ENCODE peak calls at places on chromosome 15, in five cellular contexts. I is NCI-H82, E is frontal cortex, A is right atrium auricular region, F is activated gamma-delta T cell. M is an unnamed sample.

GRCh38 chr15:96058103-96058851 is 272.2 kb upstream of the NR2F2 start:
- DNase-seq in I (no peak), E (no peak), A (no peak), F (no peak), M (no peak)

GRCh38 chr15:85545185-85545584 is 164.8 kb downstream of the AKAP13 start:
- DNase-seq in I (no peak), E (no peak), A (no peak), F (no peak), M (no peak)

GRCh38 chr15:36136054-36136453 is 443.4 kb upstream of the CDIN1 start:
- DNase-seq in I (peak; percentile 23), E (no peak), A (no peak), F (no peak), M (no peak)

GRCh38 chr15:77525411-77525811 is 104.7 kb downstream of the HMG20A start:
- DNase-seq in I (peak; percentile 99), E (no peak), A (no peak), F (no peak), M (no peak)

GRCh38 chr15:28933710-28934445 is 48.1 kb downstream of the APBA2 start:
- DNase-seq in I (no peak), E (no peak), A (no peak), F (no peak), M (no peak)

GRCh38 chr15:56471440-56472069 is 6.6 kb upstream of the MNS1 start:
- DNase-seq in I (no peak), E (no peak), A (no peak), F (no peak), M (no peak)

GRCh38 chr15:65914981-65915925 is 46.0 kb downstream of the RAB11A start:
- DNase-seq in I (no peak), E (no peak), A (no peak), F (no peak), M (no peak)

GRCh38 chr15:32096211-32096610 is 65.9 kb downstream of the CHRNA7 start:
- DNase-seq in I (no peak), E (no peak), A (no peak), F (no peak), M (no peak)

GRCh38 chr15:38325290-38325990 is 72.8 kb downstream of the SPRED1 start:
- DNase-seq in I (no peak), E (no peak), A (no peak), F (no peak), M (no peak)

GRCh38 chr15:81531971-81532370 is 158.0 kb upstream of the TMC3 start:
- DNase-seq in I (no peak), E (no peak), A (no peak), F (no peak), M (no peak)

GRCh38 chr15:42605281-42605744 is 29.9 kb downstream of the STARD9 start:
- DNase-seq in I (peak; percentile 92), E (no peak), A (no peak), F (no peak), M (no peak)

GRCh38 chr15:63915888-63916731 is 82.4 kb upstream of the HERC1 start:
- DNase-seq in I (peak; percentile 61), E (no peak), A (no peak), F (no peak), M (no peak)

GRCh38 chr15:48381861-48382260 is 50.6 kb downstream of the DUT start:
- DNase-seq in I (no peak), E (no peak), A (no peak), F (no peak), M (no peak)

GRCh38 chr15:24068102-24068501 is 381.0 kb upstream of the NDN start:
- DNase-seq in I (no peak), E (no peak), A (no peak), F (no peak), M (no peak)

GRCh38 chr15:85754993-85755392 is 39.7 kb downstream of the KLHL25 start:
- DNase-seq in I (no peak), E (no peak), A (no peak), F (no peak), M (no peak)

GRCh38 chr15:89825264-89825940 is 10.8 kb upstream of the ANPEP start:
- DNase-seq in I (no peak), E (no peak), A (no peak), F (no peak), M (no peak)

GRCh38 chr15:47294765-47295259 is 422.5 kb upstream of the SEMA6D start:
- DNase-seq in I (peak; percentile 53), E (no peak), A (no peak), F (no peak), M (no peak)

GRCh38 chr15:68823561-68823960 is 2.9 kb upstream of the ANP32A start:
- DNase-seq in I (no peak), E (no peak), A (no peak), F (no peak), M (no peak)

GRCh38 chr15:63832620-63833245 is 1.0 kb downstream of the HERC1 start:
- DNase-seq in I (peak; percentile 57), E (no peak), A (no peak), F (no peak), M (no peak)

GRCh38 chr15:95760508-95760907 is 570.0 kb upstream of the NR2F2 start:
- DNase-seq in I (peak; percentile 16), E (no peak), A (no peak), F (no peak), M (no peak)

GRCh38 chr15:62559049-62559733 is 394.1 kb upstream of the C2CD4B start:
- DNase-seq in I (no peak), E (no peak), A (peak; percentile 65), F (no peak), M (no peak)

GRCh38 chr15:74369084-74369745 is 1.8 kb upstream of the CYP11A1 start:
- DNase-seq in I (no peak), E (no peak), A (no peak), F (no peak), M (no peak)

GRCh38 chr15:43509002-43509922 is 8.1 kb upstream of the MAP1A start:
- DNase-seq in I (peak; percentile 35), E (no peak), A (peak; percentile 59), F (no peak), M (no peak)

GRCh38 chr15:90020041-90020735 is 19.1 kb downstream of the ZNF710 start:
- DNase-seq in I (no peak), E (no peak), A (no peak), F (no peak), M (no peak)

GRCh38 chr15:39918688-39919385 is 1.2 kb downstream of the GPR176 start:
- DNase-seq in I (peak; percentile 12), E (no peak), A (no peak), F (no peak), M (no peak)

GRCh38 chr15:50128266-50128665 is 9.2 kb upstream of the ATP8B4 start:
- DNase-seq in I (peak; percentile 33), E (no peak), A (peak; percentile 80), F (no peak), M (no peak)

GRCh38 chr15:26102365-26102764 is 239.2 kb upstream of the ATP10A start:
- DNase-seq in I (no peak), E (no peak), A (no peak), F (no peak), M (no peak)

GRCh38 chr15:95680693-95681092 is 649.8 kb upstream of the NR2F2 start:
- DNase-seq in I (no peak), E (no peak), A (no peak), F (no peak), M (no peak)

GRCh38 chr15:33107950-33108349 is 86.6 kb downstream of the FMN1 start:
- DNase-seq in I (no peak), E (no peak), A (no peak), F (no peak), M (no peak)

GRCh38 chr15:80436511-80437307 is 32.5 kb downstream of the ARNT2 start:
- DNase-seq in I (no peak), E (no peak), A (peak; percentile 28), F (no peak), M (no peak)

GRCh38 chr15:74403981-74404563 is 29.7 kb downstream of the SEMA7A start:
- DNase-seq in I (no peak), E (no peak), A (no peak), F (no peak), M (no peak)

GRCh38 chr15:41085029-41085428 is 31.1 kb downstream of the INO80 start:
- DNase-seq in I (no peak), E (no peak), A (no peak), F (no peak), M (no peak)

GRCh38 chr15:70284438-70285214 is 186.9 kb upstream of the TLE3 start:
- DNase-seq in I (no peak), E (no peak), A (no peak), F (no peak), M (no peak)

GRCh38 chr15:28957606-28958498 is 72.1 kb downstream of the APBA2 start:
- DNase-seq in I (no peak), E (no peak), A (peak; percentile 48), F (no peak), M (no peak)

GRCh38 chr15:84824260-84824690 is 7.1 kb downstream of the ALPK3 start:
- DNase-seq in I (no peak), E (no peak), A (peak; percentile 80), F (no peak), M (no peak)